ENCODE peak calls at places on chromosome 9, in four cellular contexts. V is fibroblast of lung, H is T-helper 2 cell, M is HS-5. T is an unnamed sample.

GRCh38 chr9:21616082-21616778 is 134.1 kb upstream of the IFNE start:
- DNase-seq in H (no peak), M (peak), V (peak), T (no peak)

GRCh38 chr9:93092171-93092991 is 3.6 kb upstream of the CARD19 start:
- DNase-seq in V (no peak), M (no peak), H (no peak), T (no peak)

GRCh38 chr9:85038061-85038460 is 368.5 kb downstream of the NTRK2 start:
- DNase-seq in V (no peak), M (no peak), H (no peak), T (no peak)

GRCh38 chr9:137276757-137277328 is 683 bp upstream of the TOR4A start:
- DNase-seq in V (peak), M (no peak), H (no peak), T (no peak)

GRCh38 chr9:4994166-4994890 is 9.3 kb downstream of the JAK2 start:
- DNase-seq in V (no peak), M (no peak), H (no peak), T (no peak)

GRCh38 chr9:129225815-129226214 is 47.8 kb upstream of the IER5L start:
- DNase-seq in M (no peak), H (no peak), V (peak), T (peak)

GRCh38 chr9:16877256-16877655 is 6.8 kb upstream of the BNC2 start:
- DNase-seq in V (no peak), M (no peak), H (no peak), T (no peak)

GRCh38 chr9:117392992-117393391 is 21.9 kb downstream of the ASTN2 start:
- DNase-seq in H (no peak), V (no peak), M (no peak), T (no peak)

GRCh38 chr9:115057559-115057958 is 60.4 kb downstream of the TNC start:
- DNase-seq in M (peak), V (peak), H (no peak), T (no peak)

GRCh38 chr9:130666393-130667116 is 2.2 kb downstream of the PRDM12 start:
- DNase-seq in M (no peak), V (no peak), H (no peak), T (no peak)

GRCh38 chr9:113164536-113165300 is 13.9 kb downstream of the SLC31A2 start:
- DNase-seq in M (no peak), H (no peak), V (peak), T (no peak)

GRCh38 chr9:83140061-83140460 is 77.1 kb upstream of the RASEF start:
- DNase-seq in M (no peak), V (no peak), H (no peak), T (no peak)

GRCh38 chr9:100322954-100323536 is 29.7 kb downstream of the TEX10 start:
- DNase-seq in V (peak), H (no peak), M (no peak), T (no peak)

GRCh38 chr9:21933865-21934264 is 60.3 kb downstream of the CDKN2A start:
- DNase-seq in M (no peak), V (peak), H (no peak), T (no peak)

GRCh38 chr9:1709347-1709746 is 305.8 kb upstream of the SMARCA2 start:
- DNase-seq in H (no peak), V (no peak), M (no peak), T (no peak)

GRCh38 chr9:123561055-123561454 is 205.1 kb downstream of the CRB2 start:
- DNase-seq in H (no peak), V (no peak), M (no peak), T (no peak)

GRCh38 chr9:114178756-114179450 is 23.6 kb downstream of the COL27A1 start:
- DNase-seq in V (no peak), M (no peak), H (no peak), T (no peak)

GRCh38 chr9:5614192-5614591 is 14.7 kb upstream of the RIC1 start:
- DNase-seq in V (no peak), M (no peak), H (no peak), T (no peak)

GRCh38 chr9:136539427-136540412 is 6.1 kb downstream of the NOTCH1 start:
- DNase-seq in M (no peak), H (peak), V (peak), T (peak)

GRCh38 chr9:16347886-16348285 is 522.6 kb downstream of the BNC2 start:
- DNase-seq in M (no peak), V (no peak), H (no peak), T (no peak)

GRCh38 chr9:132288371-132288770 is 66.4 kb downstream of the SETX start:
- DNase-seq in V (peak), H (no peak), M (no peak), T (no peak)

GRCh38 chr9:26746357-26747072 is 146.1 kb downstream of the CAAP1 start:
- DNase-seq in V (peak), H (no peak), M (peak), T (no peak)

GRCh38 chr9:106575903-106576755 is 286.8 kb upstream of the ZNF462 start:
- DNase-seq in H (no peak), M (no peak), V (no peak), T (no peak)

GRCh38 chr9:112866662-112867274 is 23.9 kb downstream of the SLC46A2 start:
- DNase-seq in V (peak), M (peak), H (no peak), T (no peak)

GRCh38 chr9:37382982-37383357 is 39.5 kb upstream of the GRHPR start:
- DNase-seq in V (no peak), M (no peak), H (no peak), T (no peak)

GRCh38 chr9:126114409-126114760 is 212.2 kb upstream of the MVB12B start:
- DNase-seq in V (no peak), M (no peak), H (no peak), T (no peak)

GRCh38 chr9:3441197-3441816 is 84.5 kb downstream of the RFX3 start:
- DNase-seq in H (no peak), V (peak), M (no peak), T (peak)

GRCh38 chr9:16869961-16870605 is 387 bp downstream of the BNC2 start:
- DNase-seq in M (no peak), V (peak), H (no peak), T (no peak)

GRCh38 chr9:18396102-18396728 is 77.7 kb upstream of the ADAMTSL1 start:
- DNase-seq in M (no peak), H (no peak), V (peak), T (no peak)

GRCh38 chr9:117247271-117247670 is 167.6 kb downstream of the ASTN2 start:
- DNase-seq in V (no peak), H (no peak), M (no peak), T (no peak)

GRCh38 chr9:38144421-38144820 is 75.4 kb upstream of the SHB start:
- DNase-seq in H (no peak), M (peak), V (peak), T (no peak)

GRCh38 chr9:128429505-128430086 is 8.9 kb downstream of the CERCAM start:
- DNase-seq in H (no peak), V (no peak), M (no peak), T (no peak)

GRCh38 chr9:37348917-37349316 is 73.6 kb upstream of the GRHPR start:
- DNase-seq in M (no peak), H (no peak), V (no peak), T (no peak)

GRCh38 chr9:128192601-128193371 is 1.4 kb upstream of the CIZ1 start:
- DNase-seq in M (peak), H (no peak), V (peak), T (peak)

GRCh38 chr9:91156451-91157234 is 205.1 kb downstream of the AUH start:
- DNase-seq in H (no peak), V (no peak), M (no peak), T (no peak)

GRCh38 chr9:130343445-130343918 is 77.9 kb downstream of the HMCN2 start:
- DNase-seq in M (no peak), H (no peak), V (no peak), T (no peak)

GRCh38 chr9:114906922-114907571 is 23.3 kb downstream of the TNFSF8 start:
- DNase-seq in M (no peak), V (peak), H (no peak), T (peak)

GRCh38 chr9:83477571-83477970 is 60.6 kb downstream of the FRMD3 start:
- DNase-seq in V (peak), H (no peak), M (no peak), T (no peak)

T was measured in naive thymus-derived CD8-positive, alpha-beta T cell.